ENCODE peak calls at places on chromosomes 2 and 18, in seven cellular contexts. One of them, this sample, is unnamed.

GRCh38 chr2:48693645-48694044 is 61.9 kb downstream of the LHCGR start:
- DNase-seq in fibroblast of lung: peak; percentile 82
- DNase-seq in pancreas: no peak
- DNase-seq in activated B cell treated with CpG ODN at 0.5 μM for 24 hours: no peak
- DNase-seq in esophagus squamous epithelium: no peak
- DNase-seq in HCT116: no peak
- DNase-seq in neural progenitor cell: no peak
- DNase-seq in this sample: no peak

GRCh38 chr18:10482985-10483949 is 28.8 kb downstream of the APCDD1 start:
- DNase-seq in fibroblast of lung: no peak
- DNase-seq in pancreas: no peak
- DNase-seq in activated B cell treated with CpG ODN at 0.5 μM for 24 hours: peak; percentile 37
- DNase-seq in esophagus squamous epithelium: no peak
- DNase-seq in HCT116: no peak
- DNase-seq in neural progenitor cell: no peak
- DNase-seq in this sample: no peak

GRCh38 chr2:118678985-118679384 is 168.5 kb downstream of the EN1 start:
- DNase-seq in fibroblast of lung: peak; percentile 39
- DNase-seq in pancreas: no peak
- DNase-seq in activated B cell treated with CpG ODN at 0.5 μM for 24 hours: no peak
- DNase-seq in esophagus squamous epithelium: no peak
- DNase-seq in HCT116: no peak
- DNase-seq in neural progenitor cell: no peak
- DNase-seq in this sample: no peak

GRCh38 chr2:23905155-23905554 is 21.8 kb downstream of the ATAD2B start:
- DNase-seq in fibroblast of lung: peak; percentile 73
- DNase-seq in pancreas: no peak
- DNase-seq in activated B cell treated with CpG ODN at 0.5 μM for 24 hours: no peak
- DNase-seq in esophagus squamous epithelium: no peak
- DNase-seq in HCT116: no peak
- DNase-seq in neural progenitor cell: no peak
- DNase-seq in this sample: no peak

GRCh38 chr2:233940376-233941276 is 23.5 kb downstream of the TRPM8 start:
- DNase-seq in fibroblast of lung: no peak
- DNase-seq in pancreas: no peak
- DNase-seq in activated B cell treated with CpG ODN at 0.5 μM for 24 hours: no peak
- DNase-seq in esophagus squamous epithelium: no peak
- DNase-seq in HCT116: no peak
- DNase-seq in neural progenitor cell: no peak
- DNase-seq in this sample: no peak

GRCh38 chr2:216339456-216340279 is 32.6 kb downstream of the MARCHF4 start:
- DNase-seq in fibroblast of lung: peak; percentile 80
- DNase-seq in pancreas: no peak
- DNase-seq in activated B cell treated with CpG ODN at 0.5 μM for 24 hours: no peak
- DNase-seq in esophagus squamous epithelium: no peak
- DNase-seq in HCT116: no peak
- DNase-seq in neural progenitor cell: peak; percentile 91
- DNase-seq in this sample: no peak

GRCh38 chr2:175282300-175282699 is 100.8 kb upstream of the ATP5MC3 start:
- DNase-seq in fibroblast of lung: peak; percentile 25
- DNase-seq in pancreas: no peak
- DNase-seq in activated B cell treated with CpG ODN at 0.5 μM for 24 hours: no peak
- DNase-seq in esophagus squamous epithelium: no peak
- DNase-seq in HCT116: peak; percentile 27
- DNase-seq in neural progenitor cell: peak; percentile 2
- DNase-seq in this sample: no peak

GRCh38 chr18:74760026-74760425 is 162.4 kb downstream of the ZNF407 start:
- DNase-seq in fibroblast of lung: no peak
- DNase-seq in pancreas: no peak
- DNase-seq in activated B cell treated with CpG ODN at 0.5 μM for 24 hours: no peak
- DNase-seq in esophagus squamous epithelium: no peak
- DNase-seq in HCT116: no peak
- DNase-seq in neural progenitor cell: no peak
- DNase-seq in this sample: no peak

GRCh38 chr18:45384137-45384998 is 230.9 kb upstream of the SLC14A2 start:
- DNase-seq in fibroblast of lung: peak; percentile 50
- DNase-seq in pancreas: no peak
- DNase-seq in activated B cell treated with CpG ODN at 0.5 μM for 24 hours: peak; percentile 27
- DNase-seq in esophagus squamous epithelium: no peak
- DNase-seq in HCT116: peak; percentile 16
- DNase-seq in neural progenitor cell: peak; percentile 88
- DNase-seq in this sample: no peak

GRCh38 chr2:69545477-69545932 is 98.0 kb downstream of the AAK1 start:
- DNase-seq in fibroblast of lung: no peak
- DNase-seq in pancreas: no peak
- DNase-seq in activated B cell treated with CpG ODN at 0.5 μM for 24 hours: no peak
- DNase-seq in esophagus squamous epithelium: no peak
- DNase-seq in HCT116: no peak
- DNase-seq in neural progenitor cell: no peak
- DNase-seq in this sample: no peak

GRCh38 chr2:144943986-144944385 is 424.1 kb upstream of the ZEB2 start:
- DNase-seq in fibroblast of lung: peak; percentile 77
- DNase-seq in pancreas: no peak
- DNase-seq in activated B cell treated with CpG ODN at 0.5 μM for 24 hours: no peak
- DNase-seq in esophagus squamous epithelium: no peak
- DNase-seq in HCT116: no peak
- DNase-seq in neural progenitor cell: no peak
- DNase-seq in this sample: no peak

GRCh38 chr2:144995482-144995881 is 475.6 kb upstream of the ZEB2 start:
- DNase-seq in fibroblast of lung: no peak
- DNase-seq in pancreas: no peak
- DNase-seq in activated B cell treated with CpG ODN at 0.5 μM for 24 hours: no peak
- DNase-seq in esophagus squamous epithelium: no peak
- DNase-seq in HCT116: no peak
- DNase-seq in neural progenitor cell: no peak
- DNase-seq in this sample: no peak

GRCh38 chr2:48131503-48132293 is 225.4 kb upstream of the FBXO11 start:
- DNase-seq in fibroblast of lung: peak; percentile 65
- DNase-seq in pancreas: no peak
- DNase-seq in activated B cell treated with CpG ODN at 0.5 μM for 24 hours: no peak
- DNase-seq in esophagus squamous epithelium: no peak
- DNase-seq in HCT116: no peak
- DNase-seq in neural progenitor cell: no peak
- DNase-seq in this sample: no peak

GRCh38 chr2:204551464-204551863 is 6.2 kb downstream of the PARD3B start:
- DNase-seq in fibroblast of lung: peak; percentile 17
- DNase-seq in pancreas: no peak
- DNase-seq in activated B cell treated with CpG ODN at 0.5 μM for 24 hours: no peak
- DNase-seq in esophagus squamous epithelium: no peak
- DNase-seq in HCT116: no peak
- DNase-seq in neural progenitor cell: peak; percentile 18
- DNase-seq in this sample: no peak

GRCh38 chr2:67797801-67798535 is 264.8 kb downstream of the C1D start:
- DNase-seq in fibroblast of lung: peak; percentile 64
- DNase-seq in pancreas: no peak
- DNase-seq in activated B cell treated with CpG ODN at 0.5 μM for 24 hours: no peak
- DNase-seq in esophagus squamous epithelium: no peak
- DNase-seq in HCT116: no peak
- DNase-seq in neural progenitor cell: peak; percentile 15
- DNase-seq in this sample: no peak

GRCh38 chr2:142874293-142874814 is 3.1 kb upstream of the KYNU start:
- DNase-seq in fibroblast of lung: peak; percentile 82
- DNase-seq in pancreas: no peak
- DNase-seq in activated B cell treated with CpG ODN at 0.5 μM for 24 hours: no peak
- DNase-seq in esophagus squamous epithelium: no peak
- DNase-seq in HCT116: no peak
- DNase-seq in neural progenitor cell: no peak
- DNase-seq in this sample: no peak

GRCh38 chr2:130871843-130872242 is 35.1 kb downstream of the ARHGEF4 start:
- DNase-seq in fibroblast of lung: no peak
- DNase-seq in pancreas: no peak
- DNase-seq in activated B cell treated with CpG ODN at 0.5 μM for 24 hours: no peak
- DNase-seq in esophagus squamous epithelium: no peak
- DNase-seq in HCT116: no peak
- DNase-seq in neural progenitor cell: no peak
- DNase-seq in this sample: no peak

GRCh38 chr2:218332920-218333645 is 23.6 kb upstream of the CATIP start:
- DNase-seq in fibroblast of lung: no peak
- DNase-seq in pancreas: no peak
- DNase-seq in activated B cell treated with CpG ODN at 0.5 μM for 24 hours: no peak
- DNase-seq in esophagus squamous epithelium: no peak
- DNase-seq in HCT116: no peak
- DNase-seq in neural progenitor cell: no peak
- DNase-seq in this sample: no peak

DNA sequence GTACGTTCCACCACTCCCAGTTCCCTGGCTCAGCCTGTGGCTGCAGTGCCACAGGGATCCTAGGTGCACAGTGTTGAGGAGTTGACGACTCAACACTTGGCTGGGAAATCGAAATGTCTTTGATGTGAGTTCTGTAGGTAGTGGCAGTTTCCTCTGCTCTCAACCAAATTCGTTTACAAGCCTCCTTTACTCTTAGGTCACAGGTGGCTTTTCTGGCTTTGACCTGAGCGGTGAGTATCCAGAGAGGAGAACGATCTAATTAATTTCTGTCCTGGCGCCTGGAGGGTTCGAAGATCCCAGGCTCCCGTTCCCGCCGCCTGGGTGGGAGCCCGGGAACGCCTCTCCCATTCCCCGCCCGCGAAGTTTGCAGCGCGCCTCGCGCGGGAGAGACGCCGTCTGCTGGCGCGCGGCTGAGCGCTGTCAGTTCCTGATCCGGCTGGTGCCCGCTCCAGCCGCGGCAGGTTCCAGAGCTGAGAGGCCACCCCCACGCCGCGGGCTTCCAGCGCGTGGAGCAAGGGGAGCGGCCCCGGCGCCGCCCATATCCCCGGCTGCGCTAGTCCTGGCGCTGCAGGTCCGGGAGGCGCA is at the start of gene LAMA3:
- DNase-seq in fibroblast of lung: peak; percentile 36
- DNase-seq in pancreas: peak; percentile 84
- DNase-seq in activated B cell treated with CpG ODN at 0.5 μM for 24 hours: no peak
- DNase-seq in esophagus squamous epithelium: no peak
- DNase-seq in HCT116: no peak
- DNase-seq in neural progenitor cell: peak; percentile 81
- DNase-seq in this sample: peak; percentile 72
- TF ChIP-seq CTCF in fibroblast of lung: peak; percentile 11
- TF ChIP-seq CTCF in pancreas: no peak
- TF ChIP-seq CTCF in activated B cell treated with CpG ODN at 0.5 μM for 24 hours: no peak
- TF ChIP-seq CTCF in esophagus squamous epithelium: peak; percentile 19
- TF ChIP-seq CTCF in HCT116: peak; percentile 9
- TF ChIP-seq CTCF in neural progenitor cell: peak; percentile 15
- TF ChIP-seq CTCF in this sample: no peak

GRCh38 chr2:11697103-11697871 is 27.3 kb upstream of the NTSR2 start:
- DNase-seq in fibroblast of lung: peak; percentile 79
- DNase-seq in pancreas: no peak
- DNase-seq in activated B cell treated with CpG ODN at 0.5 μM for 24 hours: no peak
- DNase-seq in esophagus squamous epithelium: no peak
- DNase-seq in HCT116: no peak
- DNase-seq in neural progenitor cell: peak; percentile 24
- DNase-seq in this sample: no peak

GRCh38 chr2:11695576-11695975 is 25.6 kb upstream of the NTSR2 start:
- DNase-seq in fibroblast of lung: no peak
- DNase-seq in pancreas: no peak
- DNase-seq in activated B cell treated with CpG ODN at 0.5 μM for 24 hours: no peak
- DNase-seq in esophagus squamous epithelium: no peak
- DNase-seq in HCT116: no peak
- DNase-seq in neural progenitor cell: no peak
- DNase-seq in this sample: no peak

GRCh38 chr2:11691071-11691660 is 21.2 kb upstream of the NTSR2 start:
- DNase-seq in fibroblast of lung: no peak
- DNase-seq in pancreas: no peak
- DNase-seq in activated B cell treated with CpG ODN at 0.5 μM for 24 hours: no peak
- DNase-seq in esophagus squamous epithelium: no peak
- DNase-seq in HCT116: no peak
- DNase-seq in neural progenitor cell: no peak
- DNase-seq in this sample: no peak

GRCh38 chr2:11696736-11697102 is 26.7 kb upstream of the NTSR2 start:
- DNase-seq in fibroblast of lung: no peak
- DNase-seq in pancreas: no peak
- DNase-seq in activated B cell treated with CpG ODN at 0.5 μM for 24 hours: no peak
- DNase-seq in esophagus squamous epithelium: no peak
- DNase-seq in HCT116: no peak
- DNase-seq in neural progenitor cell: no peak
- DNase-seq in this sample: no peak

DNA sequence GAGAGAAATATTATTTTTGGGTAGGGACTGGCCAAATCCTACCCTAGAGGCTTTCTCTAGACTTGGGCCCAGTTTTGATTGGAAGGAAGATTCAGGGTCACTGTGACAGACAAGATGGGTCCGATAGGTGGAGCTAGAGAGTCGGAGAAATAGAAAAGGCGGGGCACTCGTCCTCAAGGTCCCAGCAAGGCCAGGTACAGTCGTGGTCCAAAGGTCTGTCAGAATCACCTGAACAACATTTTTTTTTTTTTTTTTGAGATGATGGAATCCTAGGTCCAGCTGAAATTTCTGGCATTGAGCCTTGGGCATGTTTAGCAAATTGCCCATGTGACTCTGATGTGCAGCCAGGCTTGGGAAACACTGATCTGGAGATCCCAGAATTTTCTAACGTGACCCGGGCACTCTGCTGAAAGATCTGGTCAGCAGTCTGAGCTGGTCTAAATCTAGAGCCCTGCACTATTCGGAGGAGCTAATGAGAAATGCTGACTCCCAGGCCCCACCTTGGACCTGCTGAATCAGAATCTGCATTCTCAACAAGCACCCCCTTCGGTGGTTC is 23.0 kb upstream of the NTSR2 start:
- DNase-seq in fibroblast of lung: peak; percentile 44
- DNase-seq in pancreas: no peak
- DNase-seq in activated B cell treated with CpG ODN at 0.5 μM for 24 hours: no peak
- DNase-seq in esophagus squamous epithelium: no peak
- DNase-seq in HCT116: peak; percentile 65
- DNase-seq in neural progenitor cell: peak; percentile 78
- DNase-seq in this sample: no peak
- TF ChIP-seq CTCF in fibroblast of lung: peak; percentile 88
- TF ChIP-seq CTCF in pancreas: peak; percentile 77
- TF ChIP-seq CTCF in activated B cell treated with CpG ODN at 0.5 μM for 24 hours: peak; percentile 67
- TF ChIP-seq CTCF in esophagus squamous epithelium: peak; percentile 65
- TF ChIP-seq CTCF in HCT116: peak; percentile 84
- TF ChIP-seq CTCF in neural progenitor cell: peak; percentile 79
- TF ChIP-seq CTCF in this sample: peak; percentile 89

GRCh38 chr18:48022531-48023330 is 92.3 kb upstream of the SMAD2 start:
- DNase-seq in fibroblast of lung: peak; percentile 58
- DNase-seq in pancreas: no peak
- DNase-seq in activated B cell treated with CpG ODN at 0.5 μM for 24 hours: no peak
- DNase-seq in esophagus squamous epithelium: no peak
- DNase-seq in HCT116: peak; percentile 62
- DNase-seq in neural progenitor cell: peak; percentile 91
- DNase-seq in this sample: no peak
- TF ChIP-seq CTCF in fibroblast of lung: peak; percentile 55
- TF ChIP-seq CTCF in pancreas: peak; percentile 17
- TF ChIP-seq CTCF in activated B cell treated with CpG ODN at 0.5 μM for 24 hours: no peak
- TF ChIP-seq CTCF in esophagus squamous epithelium: peak; percentile 50
- TF ChIP-seq CTCF in HCT116: peak; percentile 51
- TF ChIP-seq CTCF in neural progenitor cell: peak; percentile 75
- TF ChIP-seq CTCF in this sample: peak; percentile 77

GRCh38 chr2:230913812-230914211 is 11.2 kb downstream of the GPR55 start:
- DNase-seq in fibroblast of lung: no peak
- DNase-seq in pancreas: no peak
- DNase-seq in activated B cell treated with CpG ODN at 0.5 μM for 24 hours: no peak
- DNase-seq in esophagus squamous epithelium: no peak
- DNase-seq in HCT116: no peak
- DNase-seq in neural progenitor cell: no peak
- DNase-seq in this sample: no peak
- TF ChIP-seq CTCF in fibroblast of lung: no peak
- TF ChIP-seq CTCF in pancreas: no peak
- TF ChIP-seq CTCF in activated B cell treated with CpG ODN at 0.5 μM for 24 hours: no peak
- TF ChIP-seq CTCF in esophagus squamous epithelium: no peak
- TF ChIP-seq CTCF in HCT116: no peak
- TF ChIP-seq CTCF in neural progenitor cell: no peak
- TF ChIP-seq CTCF in this sample: peak; percentile 15

This sample was measured in type B pancreatic cell.